ENCODE peak calls at places on chromosomes 16 and 17, in five cellular contexts. One of them, this sample, is unnamed.

GRCh38 chr17:53749178-53749577 is 73.5 kb upstream of the KIF2B start:
- DNase-seq in IMR-90: no peak
- DNase-seq in neuronal stem cell: no peak
- DNase-seq in mesenchymal stem cell: no peak
- DNase-seq in H1: no peak
- DNase-seq in this sample: peak

GRCh38 chr17:16215965-16216316 is 607 bp upstream of the NCOR1 start:
- DNase-seq in H1: no peak
- DNase-seq in IMR-90: no peak
- DNase-seq in mesenchymal stem cell: no peak
- DNase-seq in neuronal stem cell: no peak
- DNase-seq in this sample: peak

GRCh38 chr16:68359398-68360191 is 48.8 kb downstream of the PRMT7 start:
- DNase-seq in mesenchymal stem cell: no peak
- DNase-seq in neuronal stem cell: no peak
- DNase-seq in IMR-90: no peak
- DNase-seq in H1: no peak
- DNase-seq in this sample: no peak

GRCh38 chr17:44279586-44280344 is 11.8 kb upstream of the SLC4A1 start:
- DNase-seq in mesenchymal stem cell: peak
- DNase-seq in IMR-90: peak
- DNase-seq in neuronal stem cell: no peak
- DNase-seq in H1: peak
- DNase-seq in this sample: peak

GRCh38 chr16:69064164-69064563 is 41.3 kb upstream of the HAS3 start:
- DNase-seq in mesenchymal stem cell: no peak
- DNase-seq in H1: no peak
- DNase-seq in neuronal stem cell: no peak
- DNase-seq in IMR-90: peak
- DNase-seq in this sample: no peak

GRCh38 chr17:64941045-64941444 is 21.8 kb upstream of the LRRC37A3 start:
- DNase-seq in IMR-90: no peak
- DNase-seq in mesenchymal stem cell: no peak
- DNase-seq in H1: no peak
- DNase-seq in neuronal stem cell: no peak
- DNase-seq in this sample: no peak

GRCh38 chr17:82917656-82918345 is 78.0 kb upstream of the ZNF750 start:
- DNase-seq in neuronal stem cell: no peak
- DNase-seq in IMR-90: peak
- DNase-seq in H1: peak
- DNase-seq in mesenchymal stem cell: peak
- DNase-seq in this sample: peak

GRCh38 chr17:47720196-47720595 is 12.8 kb upstream of the TBX21 start:
- DNase-seq in mesenchymal stem cell: no peak
- DNase-seq in H1: no peak
- DNase-seq in neuronal stem cell: no peak
- DNase-seq in IMR-90: no peak
- DNase-seq in this sample: no peak

GRCh38 chr17:51189162-51189561 is 23.0 kb downstream of the NME2 start:
- DNase-seq in IMR-90: no peak
- DNase-seq in neuronal stem cell: no peak
- DNase-seq in mesenchymal stem cell: no peak
- DNase-seq in H1: no peak
- DNase-seq in this sample: no peak

GRCh38 chr16:53745126-53745525 is 41.2 kb downstream of the FTO start:
- DNase-seq in neuronal stem cell: no peak
- DNase-seq in IMR-90: no peak
- DNase-seq in mesenchymal stem cell: no peak
- DNase-seq in H1: no peak
- DNase-seq in this sample: no peak

GRCh38 chr17:49201481-49201927 is 8.9 kb downstream of the GNGT2 start:
- DNase-seq in H1: no peak
- DNase-seq in mesenchymal stem cell: peak
- DNase-seq in neuronal stem cell: no peak
- DNase-seq in IMR-90: peak
- DNase-seq in this sample: no peak

GRCh38 chr16:79610771-79611170 is 10.2 kb upstream of the MAF start:
- DNase-seq in neuronal stem cell: no peak
- DNase-seq in mesenchymal stem cell: no peak
- DNase-seq in H1: no peak
- DNase-seq in IMR-90: no peak
- DNase-seq in this sample: no peak

GRCh38 chr17:57548421-57549385 is 196.4 kb downstream of the CCDC182 start:
- DNase-seq in mesenchymal stem cell: peak
- DNase-seq in neuronal stem cell: no peak
- DNase-seq in H1: no peak
- DNase-seq in IMR-90: no peak
- DNase-seq in this sample: no peak

GRCh38 chr17:54544239-54544638 is 356.4 kb upstream of the TOM1L1 start:
- DNase-seq in mesenchymal stem cell: no peak
- DNase-seq in IMR-90: no peak
- DNase-seq in neuronal stem cell: no peak
- DNase-seq in H1: no peak
- DNase-seq in this sample: peak

GRCh38 chr17:44655983-44656700 is at the start of gene MEIOC:
- DNase-seq in mesenchymal stem cell: no peak
- DNase-seq in H1: peak
- DNase-seq in IMR-90: peak
- DNase-seq in neuronal stem cell: peak
- DNase-seq in this sample: peak

GRCh38 chr16:88909431-88910210 is 43.2 kb upstream of the PABPN1L start:
- DNase-seq in mesenchymal stem cell: no peak
- DNase-seq in IMR-90: no peak
- DNase-seq in neuronal stem cell: no peak
- DNase-seq in H1: no peak
- DNase-seq in this sample: no peak

GRCh38 chr16:2474877-2475412 is at the start of gene TBC1D24:
- DNase-seq in IMR-90: peak
- DNase-seq in neuronal stem cell: peak
- DNase-seq in mesenchymal stem cell: peak
- DNase-seq in H1: peak
- DNase-seq in this sample: peak

GRCh38 chr17:81517339-81518112 is 4.9 kb upstream of the ACTG1 start:
- DNase-seq in IMR-90: no peak
- DNase-seq in mesenchymal stem cell: peak
- DNase-seq in H1: peak
- DNase-seq in neuronal stem cell: no peak
- DNase-seq in this sample: peak

GRCh38 chr16:27383511-27384243 is 18.3 kb upstream of the IL21R start:
- DNase-seq in neuronal stem cell: no peak
- DNase-seq in IMR-90: no peak
- DNase-seq in mesenchymal stem cell: no peak
- DNase-seq in H1: no peak
- DNase-seq in this sample: no peak

GRCh38 chr16:19912445-19913305 is 28.0 kb upstream of the GPRC5B start:
- DNase-seq in mesenchymal stem cell: peak
- DNase-seq in H1: no peak
- DNase-seq in IMR-90: peak
- DNase-seq in neuronal stem cell: no peak
- DNase-seq in this sample: no peak

GRCh38 chr17:59695943-59696681 is 11.1 kb downstream of the PTRH2 start:
- DNase-seq in IMR-90: no peak
- DNase-seq in neuronal stem cell: no peak
- DNase-seq in mesenchymal stem cell: peak
- DNase-seq in H1: no peak
- DNase-seq in this sample: no peak

GRCh38 chr16:18975109-18975508 is 8.6 kb upstream of the TMC7 start:
- DNase-seq in H1: no peak
- DNase-seq in neuronal stem cell: no peak
- DNase-seq in IMR-90: no peak
- DNase-seq in mesenchymal stem cell: no peak
- DNase-seq in this sample: no peak

DNA sequence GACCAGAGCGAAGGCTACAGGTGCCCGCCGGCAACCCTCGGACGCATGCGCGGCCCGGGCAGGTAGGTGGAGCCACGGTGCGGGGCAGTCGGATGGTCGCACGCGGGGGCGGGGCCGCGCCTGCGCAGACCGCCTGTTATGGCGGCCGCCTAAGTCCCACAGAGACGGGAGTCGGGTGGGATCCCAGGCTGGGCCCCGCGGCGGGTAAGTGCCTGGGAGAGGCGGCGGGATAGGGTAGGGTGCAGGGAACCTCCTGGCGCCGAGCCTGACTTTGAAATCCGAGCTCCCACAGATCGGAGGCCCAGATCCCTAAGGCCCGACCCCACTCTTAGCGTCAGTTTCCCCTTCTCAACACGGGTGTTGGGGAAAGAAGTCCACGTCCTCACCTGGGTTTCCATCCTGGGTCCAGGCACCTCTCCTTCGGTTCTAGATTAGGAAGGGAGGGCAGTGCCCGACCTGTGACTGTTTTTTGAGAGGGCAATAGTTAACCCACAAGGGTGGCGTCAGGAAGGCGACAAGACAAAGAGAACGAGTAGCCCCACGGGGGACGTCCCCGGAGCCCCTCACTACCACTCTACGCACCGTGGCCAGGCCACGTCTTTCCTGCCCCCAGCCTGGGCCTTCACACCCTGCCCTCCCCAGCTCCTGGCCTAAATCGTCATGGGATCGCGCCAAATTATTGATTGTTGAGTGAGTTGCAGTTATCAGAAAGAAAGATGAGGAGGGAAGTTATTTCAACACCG is at the start of gene METTL22:
- DNase-seq in mesenchymal stem cell: peak
- DNase-seq in IMR-90: peak
- DNase-seq in H1: peak
- DNase-seq in neuronal stem cell: peak
- DNase-seq in this sample: peak
- H3K14ac ChIP-seq in mesenchymal stem cell: no peak
- H3K14ac ChIP-seq in IMR-90: peak
- H3K14ac ChIP-seq in H1: no peak
- H3K14ac ChIP-seq in neuronal stem cell: peak
- H3K14ac ChIP-seq in this sample: peak

DNA sequence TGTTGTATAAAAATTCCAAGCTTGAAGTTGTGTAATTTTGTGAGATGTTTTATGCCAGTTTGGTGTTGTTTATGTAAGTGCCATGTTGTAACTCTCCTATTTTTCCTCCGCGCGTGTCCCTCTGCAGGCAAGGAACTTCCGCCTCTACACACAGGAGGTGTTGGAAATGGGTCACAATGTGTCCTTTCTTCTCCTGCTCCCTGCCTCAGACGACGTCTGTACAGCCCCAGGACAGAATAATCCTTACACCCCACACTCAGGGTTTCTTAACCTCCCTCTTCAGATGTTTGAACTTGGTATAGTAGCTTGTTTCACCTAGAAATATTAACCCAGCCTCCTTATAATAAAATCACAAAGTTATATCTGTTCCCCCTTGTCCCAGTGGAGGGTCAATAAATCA is 111.3 kb upstream of the NOG start:
- DNase-seq in neuronal stem cell: no peak
- DNase-seq in H1: no peak
- DNase-seq in IMR-90: no peak
- DNase-seq in mesenchymal stem cell: no peak
- DNase-seq in this sample: no peak
- H3K23ac ChIP-seq in neuronal stem cell: no peak
- H3K23ac ChIP-seq in H1: no peak
- H3K23ac ChIP-seq in IMR-90: no peak
- H3K23ac ChIP-seq in mesenchymal stem cell: no peak
- H3K23ac ChIP-seq in this sample: no peak

GRCh38 chr17:4948997-4949320 is 629 bp upstream of the PFN1 start:
- DNase-seq in H1: peak
- DNase-seq in IMR-90: peak
- DNase-seq in neuronal stem cell: peak
- DNase-seq in mesenchymal stem cell: peak
- DNase-seq in this sample: peak
- H3K4ac ChIP-seq in H1: peak
- H3K4ac ChIP-seq in IMR-90: peak
- H3K4ac ChIP-seq in neuronal stem cell: no peak
- H3K4ac ChIP-seq in mesenchymal stem cell: peak
- H3K4ac ChIP-seq in this sample: no peak

GRCh38 chr17:67785526-67785925 is 39.8 kb upstream of the BPTF start:
- DNase-seq in neuronal stem cell: no peak
- DNase-seq in IMR-90: no peak
- DNase-seq in H1: no peak
- DNase-seq in mesenchymal stem cell: no peak
- DNase-seq in this sample: no peak
- H3K14ac ChIP-seq in neuronal stem cell: no peak
- H3K14ac ChIP-seq in IMR-90: no peak
- H3K14ac ChIP-seq in H1: no peak
- H3K14ac ChIP-seq in mesenchymal stem cell: no peak
- H3K14ac ChIP-seq in this sample: no peak

GRCh38 chr17:71380535-71380934 is 740.3 kb upstream of the SOX9 start:
- DNase-seq in neuronal stem cell: no peak
- DNase-seq in mesenchymal stem cell: peak
- DNase-seq in H1: no peak
- DNase-seq in IMR-90: peak
- DNase-seq in this sample: no peak
- H3K23ac ChIP-seq in neuronal stem cell: no peak
- H3K23ac ChIP-seq in mesenchymal stem cell: no peak
- H3K23ac ChIP-seq in H1: no peak
- H3K23ac ChIP-seq in IMR-90: no peak
- H3K23ac ChIP-seq in this sample: no peak